ENCODE peak calls at places on chromosome 16, in nine cellular contexts. N is MG63; B is CD8-positive, alpha-beta memory T cell; X is thyroid gland; Z is PC-3; O is AG04450; W is cardiac muscle cell; M is spleen; Q is thoracic aorta. L is an unnamed sample. For H3K9me3, the result is how much of the 10 kb centered on the place peaks cover.

GRCh38 chr16:67462279-67462655 is 18.7 kb downstream of the ATP6V0D1 start:
- DNase-seq in N (no peak), B (no peak), X (no peak), Z (no peak), O (no peak), W (no peak), M (no peak), Q (no peak), L (no peak)

GRCh38 chr16:66161942-66162341 is 204.5 kb upstream of the CDH5 start:
- DNase-seq in N (no peak), B (no peak), X (no peak), Z (peak), O (no peak), W (no peak), M (no peak), Q (no peak), L (no peak)

GRCh38 chr16:66135376-66135775 is 231.1 kb upstream of the CDH5 start:
- DNase-seq in N (peak), B (no peak), X (peak), Z (no peak), O (no peak), W (peak), M (no peak), Q (no peak), L (no peak)

GRCh38 chr16:71406316-71406715 is 35.5 kb downstream of the TLE7 start:
- DNase-seq in N (no peak), B (no peak), X (no peak), Z (no peak), O (no peak), W (no peak), M (no peak), Q (no peak), L (no peak)

GRCh38 chr16:85491798-85492616 is 121.1 kb upstream of the GSE1 start:
- DNase-seq in N (no peak), B (no peak), X (peak), Z (peak), O (no peak), W (peak), M (peak), Q (peak), L (no peak)

GRCh38 chr16:50276801-50277560 is 10.6 kb downstream of the ADCY7 start:
- DNase-seq in N (no peak), B (no peak), X (no peak), Z (peak), O (no peak), W (no peak), M (no peak), Q (no peak), L (no peak)

GRCh38 chr16:3190949-3191353 is 2.9 kb downstream of the OR1F1 start:
- DNase-seq in N (no peak), B (no peak), X (no peak), Z (no peak), O (no peak), W (peak), M (no peak), Q (no peak), L (no peak)

GRCh38 chr16:48959204-48959603 is 322.4 kb downstream of the CBLN1 start:
- DNase-seq in N (no peak), B (no peak), X (no peak), Z (no peak), O (no peak), W (peak), M (peak), Q (no peak), L (no peak)

GRCh38 chr16:14011846-14012245 is 59.3 kb upstream of the MRTFB start:
- DNase-seq in N (no peak), B (no peak), X (no peak), Z (no peak), O (no peak), W (no peak), M (no peak), Q (no peak), L (no peak)

GRCh38 chr16:22302776-22303363 is 5.7 kb downstream of the POLR3E start:
- DNase-seq in N (no peak), B (no peak), X (no peak), Z (no peak), O (no peak), W (no peak), M (peak), Q (no peak), L (no peak)

DNA sequence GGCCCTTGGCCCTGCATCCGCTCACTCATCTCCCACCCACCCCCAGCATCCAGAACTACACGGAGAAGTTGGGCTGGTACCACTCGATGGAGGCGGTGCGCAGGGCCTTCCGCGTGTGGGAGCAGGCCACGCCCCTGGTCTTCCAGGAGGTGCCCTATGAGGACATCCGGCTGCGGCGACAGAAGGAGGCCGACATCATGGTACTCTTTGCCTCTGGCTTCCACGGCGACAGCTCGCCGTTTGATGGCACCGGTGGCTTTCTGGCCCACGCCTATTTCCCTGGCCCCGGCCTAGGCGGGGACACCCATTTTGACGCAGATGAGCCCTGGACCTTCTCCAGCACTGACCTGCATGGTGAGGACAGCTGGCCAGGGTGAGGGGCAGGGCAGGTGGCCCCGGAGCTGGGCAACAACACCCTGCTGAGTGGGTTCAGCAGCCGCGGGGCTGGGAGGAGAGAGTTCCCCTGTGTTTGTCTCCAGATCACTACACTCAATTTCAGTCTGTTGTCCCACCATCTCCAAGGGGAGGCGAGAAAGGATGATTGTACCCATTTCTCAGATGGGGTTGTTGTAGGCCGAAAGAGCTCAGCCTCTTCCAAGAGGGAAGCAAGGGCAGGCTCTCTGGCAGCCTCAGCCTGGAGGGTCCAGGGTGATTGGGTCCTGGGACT is 14.4 kb downstream of the MMP15 start:
- DNase-seq in N (no peak), B (no peak), X (no peak), Z (no peak), O (no peak), W (no peak), M (no peak), Q (no peak), L (no peak)
- H3K9me3 ChIP-seq in N (under half), B (under half), X (under half), Z (under half), O (under half), W (under half), M (under half), Q (under half), L (under half)

DNA sequence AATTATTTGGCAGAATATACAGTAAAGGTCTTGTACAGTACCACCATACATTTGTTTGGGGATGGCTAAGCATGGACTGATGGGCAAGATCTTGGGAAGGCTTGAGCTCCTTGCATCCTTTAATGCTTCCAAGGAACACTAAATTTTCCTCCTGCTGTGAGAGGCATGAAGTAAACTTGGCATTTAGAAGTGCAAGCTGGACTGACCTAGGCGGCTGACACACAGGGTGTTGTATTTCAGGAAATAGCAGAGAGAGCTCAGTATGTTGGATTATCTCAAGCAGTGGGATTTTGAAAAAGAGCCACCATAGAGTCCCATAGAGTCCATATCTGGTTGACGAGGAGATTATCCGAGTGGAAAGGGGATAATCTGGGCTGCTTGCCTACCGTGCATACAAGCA is 2137.1 kb downstream of the TP53TG3F start:
- DNase-seq in N (peak), B (no peak), X (no peak), Z (no peak), O (no peak), W (no peak), M (no peak), Q (no peak), L (no peak)
- H3K9me3 ChIP-seq in N (under half), B (under half), X (under half), Z (under half), O (under half), W (under half), M (under half), Q (under half), L (under half)

GRCh38 chr16:30445408-30446202 is at the start of gene SEPHS2:
- DNase-seq in N (peak), B (peak), X (peak), Z (peak), O (peak), W (peak), M (peak), Q (peak), L (peak)
- H3K9me3 ChIP-seq in N (under half), B (under half), X (under half), Z (under half), O (under half), W (under half), M (under half), Q (under half), L (under half)

GRCh38 chr16:35306915-35307314 is 1847.5 kb downstream of the TP53TG3F start:
- DNase-seq in N (no peak), B (no peak), X (no peak), Z (peak), O (no peak), W (no peak), M (no peak), Q (no peak), L (no peak)

GRCh38 chr16:35311475-35311874 is 1852.1 kb downstream of the TP53TG3F start:
- DNase-seq in N (no peak), B (no peak), X (no peak), Z (no peak), O (no peak), W (no peak), M (no peak), Q (no peak), L (no peak)

GRCh38 chr16:35308674-35309073 is 1849.3 kb downstream of the TP53TG3F start:
- DNase-seq in N (no peak), B (no peak), X (no peak), Z (no peak), O (no peak), W (no peak), M (no peak), Q (no peak), L (no peak)

GRCh38 chr16:35314298-35314697 is 1854.9 kb downstream of the TP53TG3F start:
- DNase-seq in N (no peak), B (no peak), X (no peak), Z (no peak), O (no peak), W (no peak), M (no peak), Q (no peak), L (no peak)

GRCh38 chr16:35310999-35311398 is 1851.6 kb downstream of the TP53TG3F start:
- DNase-seq in N (no peak), B (no peak), X (no peak), Z (no peak), O (no peak), W (no peak), M (no peak), Q (no peak), L (no peak)
- H3K9me3 ChIP-seq in N (under half), B (under half), X (under half), Z (under half), O (half or more), W (under half), M (half or more), Q (under half), L (under half)

DNA sequence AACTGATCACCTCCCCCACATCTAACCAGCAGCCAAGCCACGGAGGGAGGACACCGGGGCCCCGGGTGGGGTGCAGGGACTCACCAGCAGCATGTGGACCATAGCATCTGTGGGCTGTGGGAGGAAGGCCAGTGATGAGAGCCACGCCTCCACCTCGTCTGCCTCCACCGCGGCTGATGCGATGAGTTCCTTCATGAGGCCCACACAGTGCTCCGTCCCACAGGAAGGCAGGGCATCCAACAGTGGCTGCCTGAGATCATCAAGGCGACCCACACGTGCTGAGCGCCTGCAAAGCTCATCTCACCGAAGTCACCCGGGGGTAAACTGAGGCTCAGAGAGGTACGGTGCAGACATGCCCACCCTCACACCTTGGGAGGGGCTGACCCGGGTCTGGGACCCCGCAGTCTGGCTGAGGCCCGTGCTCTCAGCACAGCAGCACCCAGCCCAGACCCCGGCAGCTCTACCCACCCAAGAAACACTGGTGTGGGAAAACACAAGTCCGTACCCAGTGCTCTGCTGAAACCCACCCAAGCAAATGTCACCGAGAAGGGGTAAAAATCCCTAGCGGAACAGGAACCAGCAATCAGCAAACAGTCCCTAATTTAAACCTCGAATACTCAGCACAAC is 85.9 kb downstream of the LITAF start:
- DNase-seq in N (no peak), B (no peak), X (no peak), Z (no peak), O (no peak), W (no peak), M (no peak), Q (no peak), L (no peak)
- H3K9me3 ChIP-seq in N (under half), B (under half), X (under half), Z (under half), O (under half), W (under half), M (under half), Q (under half), L (under half)